ENCODE peak calls at places on chromosomes 12 and 14, in four cellular contexts. K, R, F and M are unnamed samples.

GRCh38 chr12:106954462-106955376 is 988 bp upstream of the TMEM263 start:
- DNase-seq in R (peak; percentile 42), F (no peak), K (no peak), M (peak; percentile 47)

GRCh38 chr12:12853435-12853834 is 37.9 kb upstream of the GPRC5A start:
- DNase-seq in R (no peak), F (no peak), K (no peak), M (no peak)

GRCh38 chr12:47302111-47302597 is 222.4 kb upstream of the AMIGO2 start:
- DNase-seq in F (no peak), R (no peak), K (no peak), M (peak; percentile 4)

GRCh38 chr12:87960557-87960956 is 68.6 kb downstream of the C12orf50 start:
- DNase-seq in R (no peak), F (peak; percentile 45), K (no peak), M (no peak)

GRCh38 chr12:22759769-22760674 is 135.1 kb downstream of the ETNK1 start:
- DNase-seq in R (no peak), F (no peak), K (no peak), M (no peak)

GRCh38 chr14:63713765-63714164 is 14.1 kb downstream of the SGPP1 start:
- DNase-seq in F (no peak), K (peak; percentile 87), R (peak; percentile 73), M (peak; percentile 74)

GRCh38 chr12:16027012-16027411 is 115.9 kb downstream of the DERA start:
- DNase-seq in F (no peak), K (peak; percentile 84), R (peak; percentile 42), M (peak; percentile 86)

GRCh38 chr14:49768301-49769121 is 558 bp downstream of the KLHDC2 start:
- DNase-seq in R (peak; percentile 82), F (peak; percentile 47), K (peak; percentile 58), M (peak; percentile 60)

GRCh38 chr12:94109154-94109553 is 39.2 kb upstream of the PLXNC1 start:
- DNase-seq in F (no peak), K (peak; percentile 30), R (peak; percentile 81), M (peak; percentile 38)

GRCh38 chr14:71290960-71291466 is 383.8 kb downstream of the PCNX1 start:
- DNase-seq in R (peak; percentile 80), K (peak; percentile 89), F (peak; percentile 48), M (peak; percentile 56)

GRCh38 chr14:100534528-100535286 is 52.5 kb downstream of the BEGAIN start:
- DNase-seq in R (no peak), F (no peak), K (no peak), M (no peak)

GRCh38 chr14:75361751-75362433 is 65.9 kb upstream of the JDP2 start:
- DNase-seq in R (no peak), F (no peak), K (no peak), M (peak; percentile 64)

GRCh38 chr14:57729208-57730187 is 136.4 kb downstream of the SLC35F4 start:
- DNase-seq in R (no peak), K (no peak), F (no peak), M (no peak)

GRCh38 chr12:82870825-82871377 is 184.2 kb downstream of the TMTC2 start:
- DNase-seq in F (peak; percentile 69), R (no peak), K (no peak), M (no peak)

GRCh38 chr12:2733493-2734252 is 61.1 kb upstream of the FKBP4 start:
- DNase-seq in R (no peak), F (no peak), K (no peak), M (no peak)

GRCh38 chr12:59067068-59067467 is 146.8 kb upstream of the LRIG3 start:
- DNase-seq in K (peak; percentile 49), F (no peak), R (peak; percentile 46), M (peak; percentile 72)

GRCh38 chr14:75283162-75283883 is 4.7 kb downstream of the FOS start:
- DNase-seq in K (peak; percentile 74), R (no peak), F (no peak), M (peak; percentile 72)

GRCh38 chr12:57522887-57523705 is 472 bp downstream of the MBD6 start:
- DNase-seq in R (no peak), K (peak; percentile 58), F (peak; percentile 64), M (peak; percentile 46)

GRCh38 chr12:30763053-30763452 is 8.3 kb upstream of the CAPRIN2 start:
- DNase-seq in F (no peak), K (no peak), R (no peak), M (no peak)

GRCh38 chr12:119180380-119181040 is 1.8 kb downstream of the HSPB8 start:
- DNase-seq in R (peak; percentile 68), K (peak; percentile 74), F (no peak), M (peak; percentile 74)

GRCh38 chr14:22556021-22556989 is 32.7 kb downstream of the DAD1 start:
- DNase-seq in R (peak; percentile 55), K (no peak), F (no peak), M (peak; percentile 62)

GRCh38 chr14:74658535-74659130 is 46.6 kb upstream of the LTBP2 start:
- DNase-seq in K (peak; percentile 59), F (no peak), R (peak; percentile 59), M (peak; percentile 66)

GRCh38 chr12:128551266-128552025 is 272.3 kb downstream of the SLC15A4 start:
- DNase-seq in R (no peak), K (no peak), F (no peak), M (no peak)

GRCh38 chr12:111434049-111434448 is 28.3 kb downstream of the SH2B3 start:
- DNase-seq in F (no peak), K (peak; percentile 24), R (no peak), M (no peak)
- H3K4me3 ChIP-seq in F (no peak overlapping the region), K (no peak overlapping the region), R (no peak overlapping the region), M (no peak overlapping the region)

GRCh38 chr12:49287876-49288275 is 7.1 kb upstream of the PRPH start:
- DNase-seq in F (no peak), K (no peak), R (no peak), M (no peak)

GRCh38 chr12:49284672-49285071 is 10.3 kb upstream of the PRPH start:
- DNase-seq in F (no peak), R (no peak), K (no peak), M (no peak)

GRCh38 chr12:49282302-49282701 is 12.6 kb upstream of the PRPH start:
- DNase-seq in R (no peak), F (no peak), K (no peak), M (no peak)

GRCh38 chr12:49279706-49280159 is 14.9 kb downstream of the TUBA1C start:
- DNase-seq in K (no peak), R (no peak), F (peak; percentile 52), M (no peak)

DNA sequence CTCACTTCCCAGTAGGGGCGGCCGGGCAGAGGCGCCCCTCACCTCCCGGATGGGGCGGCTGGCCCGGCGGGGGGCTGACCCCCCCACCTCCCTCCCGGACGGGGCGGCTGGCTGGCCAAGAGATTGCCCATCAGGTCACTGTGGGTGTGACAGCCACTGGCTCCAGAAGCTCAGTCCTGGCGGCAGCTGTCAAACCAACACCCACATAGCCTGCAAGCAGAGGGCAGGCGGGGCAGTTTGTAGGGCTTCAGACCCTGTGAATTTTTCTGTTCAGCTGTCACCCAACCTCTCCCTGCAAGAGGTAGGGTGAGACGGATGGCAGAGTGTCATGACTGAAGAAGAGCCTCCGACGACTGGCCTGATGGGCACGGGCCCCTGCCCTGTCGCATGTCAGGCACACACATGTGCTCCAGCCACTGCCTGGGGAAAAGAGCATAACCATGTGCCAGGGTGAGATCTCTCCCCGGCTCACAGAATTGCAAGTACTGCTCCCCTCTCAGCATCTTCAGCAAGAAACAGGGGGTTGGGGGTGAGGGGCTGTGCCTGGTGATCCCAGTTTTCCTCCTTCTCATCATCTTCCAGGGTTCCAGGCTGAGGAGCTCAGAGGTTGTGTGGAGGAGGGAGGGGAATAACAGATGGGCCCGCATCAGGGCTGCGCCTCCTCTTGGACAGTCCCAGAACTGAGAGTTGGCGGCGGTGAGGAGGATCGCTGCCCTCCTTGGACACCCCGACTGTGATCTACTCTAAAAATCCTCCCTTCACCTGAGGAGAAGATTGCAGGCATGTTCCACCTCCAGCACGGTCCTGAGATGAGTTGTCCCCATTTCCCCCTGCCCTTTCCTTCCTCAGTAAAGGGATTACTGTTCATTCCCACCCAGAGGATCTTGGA is 11.2 kb upstream of the PRPH start:
- DNase-seq in K (no peak), F (no peak), R (no peak), M (no peak)
- TF ChIP-seq CTCF in K (peak; percentile 20), F (peak; percentile 40), R (peak; percentile 17), M (peak; percentile 25)

GRCh38 chr12:120402217-120402616 is 33.3 kb upstream of the MSI1 start:
- DNase-seq in R (no peak), F (no peak), K (no peak), M (no peak)
- H3K4me3 ChIP-seq in R (no peak overlapping the region), F (no peak overlapping the region), K (no peak overlapping the region), M (no peak overlapping the region)

GRCh38 chr12:52975820-52976573 is 27.1 kb downstream of the KRT18 start:
- DNase-seq in K (no peak), R (no peak), F (peak; percentile 74), M (peak; percentile 22)
- TF ChIP-seq CTCF in K (no peak), R (no peak), F (peak; percentile 62), M (peak; percentile 20)

GRCh38 chr14:70254476-70254961 is 65.8 kb upstream of the SLC8A3 start:
- DNase-seq in R (peak; percentile 8), F (peak; percentile 29), K (no peak), M (peak; percentile 6)
- H3K4me3 ChIP-seq in R (peak overlapping the region; percentile 19), F (peak overlapping the region; percentile 37), K (peak overlapping the region; percentile 50), M (peak overlapping the region; percentile 39)

DNA sequence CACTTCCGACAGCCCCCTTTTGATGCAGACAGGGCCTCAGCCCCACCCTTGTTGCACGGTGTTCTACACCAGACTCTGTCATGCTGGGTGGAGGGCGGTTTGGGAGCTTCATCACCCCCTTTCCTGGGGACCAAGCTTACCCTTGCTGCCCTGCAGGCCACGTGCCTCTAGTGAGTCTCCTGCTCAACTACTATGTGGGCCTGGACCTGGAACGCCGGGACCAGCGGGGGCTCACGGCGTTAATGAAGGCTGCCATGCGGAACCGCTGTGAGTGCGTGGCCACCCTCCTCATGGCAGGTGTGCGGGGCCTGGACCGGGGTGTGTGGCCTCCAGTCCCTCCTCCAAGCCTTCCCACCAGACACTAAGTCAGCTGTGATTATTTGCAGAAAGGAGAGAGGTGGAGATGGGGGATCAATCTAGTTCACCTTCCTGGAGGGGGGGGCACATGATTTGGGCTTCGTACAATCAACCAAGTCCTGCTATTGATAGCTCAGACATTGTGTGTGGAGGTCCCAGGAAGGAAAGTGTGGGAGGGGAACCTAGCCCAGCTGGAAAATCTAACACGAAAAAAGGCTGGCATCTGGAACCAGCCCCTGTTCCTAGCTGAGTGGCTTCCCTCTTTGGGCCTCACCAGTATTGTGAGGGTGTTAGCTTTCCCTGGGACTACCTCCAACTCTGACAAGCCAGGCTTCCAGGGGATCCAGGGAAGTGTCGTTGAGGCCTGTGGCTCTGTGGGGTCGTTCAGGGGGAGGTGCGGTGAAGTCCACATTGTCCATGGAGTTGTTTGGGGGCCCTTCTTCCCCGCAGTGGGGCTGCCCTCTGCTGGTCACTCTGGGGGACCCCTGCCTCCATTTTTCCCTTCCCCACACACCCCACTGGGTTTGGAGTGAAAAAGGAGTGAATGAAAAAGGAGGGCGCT is 1.6 kb downstream of the ANKRD33 start:
- DNase-seq in K (no peak), F (no peak), R (no peak), M (no peak)
- TF ChIP-seq CTCF in K (peak; percentile 16), F (peak; percentile 54), R (peak; percentile 18), M (peak; percentile 29)